ENCODE peak calls at places on chromosome 5, in six cellular contexts. Q is thoracic aorta; I is left ventricle myocardium superior; U is HT1080; A is MCF 10A; C is activated CD4-positive, alpha-beta T cell treated with anti-CD3 and anti-CD28 coated beads for 24 hours. H is an unnamed sample.

GRCh38 chr5:135425641-135426040 is 21.5 kb downstream of the DCANP1 start:
- DNase-seq in Q (no peak), I (no peak), U (no peak), A (no peak), C (no peak), H (no peak)

GRCh38 chr5:107502711-107503110 is 168.0 kb downstream of the EFNA5 start:
- DNase-seq in Q (no peak), I (no peak), U (no peak), A (no peak), C (no peak), H (no peak)

GRCh38 chr5:139878093-139878492 is 82.5 kb downstream of the PSD2 start:
- DNase-seq in Q (no peak), I (no peak), U (no peak), A (no peak), C (no peak), H (no peak)

GRCh38 chr5:37249820-37250175 is 622 bp upstream of the CPLANE1 start:
- DNase-seq in Q (no peak), I (no peak), U (no peak), A (no peak), C (no peak), H (no peak)

GRCh38 chr5:137531266-137531665 is 32.1 kb upstream of the SPOCK1 start:
- DNase-seq in Q (no peak), I (no peak), U (no peak), A (no peak), C (no peak), H (no peak)

GRCh38 chr5:178450121-178450631 is 140.0 kb downstream of the COL23A1 start:
- DNase-seq in Q (no peak), I (no peak), U (no peak), A (no peak), C (no peak), H (no peak)

GRCh38 chr5:167723254-167723871 is 568.1 kb upstream of the WWC1 start:
- DNase-seq in Q (peak), I (peak), U (peak), A (peak), C (peak), H (peak)

GRCh38 chr5:2415678-2416077 is 335.8 kb downstream of the IRX2 start:
- DNase-seq in Q (no peak), I (no peak), U (peak), A (no peak), C (no peak), H (no peak)

GRCh38 chr5:105735704-105736103 is 1935.0 kb downstream of the EFNA5 start:
- DNase-seq in Q (no peak), I (no peak), U (no peak), A (no peak), C (no peak), H (no peak)

GRCh38 chr5:77560677-77561263 is 68.7 kb upstream of the WDR41 start:
- DNase-seq in Q (no peak), I (no peak), U (peak), A (peak), C (no peak), H (no peak)

GRCh38 chr5:65760504-65761275 is 38.7 kb downstream of the NLN start:
- DNase-seq in Q (no peak), I (no peak), U (peak), A (peak), C (no peak), H (no peak)

GRCh38 chr5:119022017-119022745 is 33.8 kb upstream of the DTWD2 start:
- DNase-seq in Q (no peak), I (no peak), U (peak), A (peak), C (no peak), H (no peak)

GRCh38 chr5:38569180-38569579 is 12.7 kb upstream of the LIFR start:
- DNase-seq in Q (no peak), I (no peak), U (no peak), A (no peak), C (no peak), H (no peak)

GRCh38 chr5:81506900-81507588 is 113.1 kb upstream of the ACOT12 start:
- DNase-seq in Q (peak), I (no peak), U (peak), A (peak), C (peak), H (no peak)

GRCh38 chr5:77658662-77659061 is 20.1 kb upstream of the OTP start:
- DNase-seq in Q (no peak), I (no peak), U (no peak), A (no peak), C (no peak), H (no peak)

GRCh38 chr5:6722015-6722414 is 8.8 kb downstream of the TENT4A start:
- DNase-seq in Q (no peak), I (no peak), U (no peak), A (no peak), C (no peak), H (no peak)

GRCh38 chr5:169415948-169416347 is 115.0 kb upstream of the SLIT3 start:
- DNase-seq in Q (no peak), I (no peak), U (no peak), A (no peak), C (no peak), H (no peak)

GRCh38 chr5:99059685-99060084 is 130.9 kb upstream of the CHD1 start:
- DNase-seq in Q (no peak), I (no peak), U (no peak), A (no peak), C (no peak), H (no peak)

GRCh38 chr5:120614512-120614911 is 150.4 kb downstream of the PRR16 start:
- DNase-seq in Q (no peak), I (no peak), U (no peak), A (peak), C (no peak), H (no peak)

GRCh38 chr5:10557747-10558295 is 6.0 kb upstream of the ANKRD33B start:
- DNase-seq in Q (no peak), I (no peak), U (no peak), A (no peak), C (no peak), H (no peak)

GRCh38 chr5:57221049-57221568 is 47.2 kb downstream of the GPBP1 start:
- DNase-seq in Q (no peak), I (no peak), U (peak), A (peak), C (peak), H (no peak)

GRCh38 chr5:7047862-7048261 is 334.6 kb downstream of the TENT4A start:
- DNase-seq in Q (no peak), I (no peak), U (no peak), A (no peak), C (no peak), H (no peak)

GRCh38 chr5:72600401-72600981 is 93.3 kb upstream of the ZNF366 start:
- DNase-seq in Q (no peak), I (no peak), U (peak), A (peak), C (no peak), H (no peak)

GRCh38 chr5:177111720-177112394 is 21.7 kb upstream of the NSD1 start:
- DNase-seq in Q (no peak), I (peak), U (peak), A (peak), C (peak), H (peak)

GRCh38 chr5:79938468-79938867 is 52.6 kb downstream of the MTX3 start:
- DNase-seq in Q (no peak), I (no peak), U (peak), A (peak), C (no peak), H (no peak)

GRCh38 chr5:34412769-34413168 is 243.4 kb upstream of the RAI14 start:
- DNase-seq in Q (no peak), I (no peak), U (peak), A (no peak), C (no peak), H (no peak)

GRCh38 chr5:1858436-1858835 is 24.3 kb downstream of the IRX4 start:
- DNase-seq in Q (no peak), I (no peak), U (no peak), A (no peak), C (no peak), H (no peak)

GRCh38 chr5:72252008-72252407 is 68.0 kb downstream of the MRPS27 start:
- DNase-seq in Q (no peak), I (no peak), U (no peak), A (no peak), C (no peak), H (no peak)

GRCh38 chr5:151100690-151101089 is 19.9 kb upstream of the TNIP1 start:
- DNase-seq in Q (no peak), I (no peak), U (no peak), A (no peak), C (no peak), H (no peak)

GRCh38 chr5:181045316-181045715 is 5.2 kb downstream of the BTNL9 start:
- DNase-seq in Q (no peak), I (no peak), U (no peak), A (no peak), C (no peak), H (no peak)

GRCh38 chr5:132302413-132302812 is 8.2 kb downstream of the SLC22A4 start:
- DNase-seq in Q (no peak), I (no peak), U (no peak), A (no peak), C (no peak), H (no peak)

GRCh38 chr5:159091051-159091450 is 8.7 kb downstream of the EBF1 start:
- DNase-seq in Q (no peak), I (no peak), U (no peak), A (no peak), C (no peak), H (no peak)

GRCh38 chr5:150358261-150359095 is 981 bp downstream of the TCOF1 start:
- DNase-seq in Q (no peak), I (no peak), U (no peak), A (peak), C (no peak), H (no peak)

GRCh38 chr5:116486588-116486987 is 88.0 kb downstream of the SEMA6A start:
- DNase-seq in Q (no peak), I (no peak), U (no peak), A (no peak), C (no peak), H (no peak)

GRCh38 chr5:83715316-83716060 is 5.2 kb downstream of the HAPLN1 start:
- DNase-seq in Q (no peak), I (no peak), U (no peak), A (peak), C (no peak), H (no peak)

H was measured in H1.